ENCODE peak calls at places on chromosomes 6 and 20, in ten cellular contexts. M, H, G, J, I, X, P, Q, N and C are unnamed samples.

GRCh38 chr20:57620274-57620990 is at the start of gene ZBP1:
- DNase-seq in M (no peak), H (no peak), G (peak), J (no peak), I (no peak), X (no peak), P (no peak), Q (peak), N (no peak), C (no peak)

GRCh38 chr20:63361507-63362425 is 617 bp upstream of the CHRNA4 start:
- DNase-seq in M (peak), H (no peak), G (no peak), J (no peak), I (no peak), X (peak), P (no peak), Q (no peak), N (peak), C (no peak)

GRCh38 chr6:96836579-96837137 is 619 bp downstream of the GPR63 start:
- DNase-seq in M (no peak), H (peak), G (no peak), J (no peak), I (no peak), X (peak), P (peak), Q (no peak), N (no peak), C (no peak)

GRCh38 chr6:169045486-169045885 is 208.2 kb downstream of the THBS2 start:
- DNase-seq in M (no peak), H (peak), G (no peak), J (no peak), I (no peak), X (no peak), P (no peak), Q (no peak), N (no peak), C (no peak)

GRCh38 chr6:105601541-105602174 is 198.8 kb upstream of the PREP start:
- DNase-seq in M (no peak), H (peak), G (peak), J (peak), I (peak), X (no peak), P (peak), Q (peak), N (no peak), C (no peak)

GRCh38 chr20:11654766-11655165 is 262.9 kb upstream of the BTBD3 start:
- DNase-seq in M (no peak), H (no peak), G (no peak), J (no peak), I (no peak), X (no peak), P (no peak), Q (no peak), N (no peak), C (no peak)

GRCh38 chr20:25486377-25486776 is 78.9 kb downstream of the GINS1 start:
- DNase-seq in M (no peak), H (no peak), G (no peak), J (peak), I (no peak), X (no peak), P (peak), Q (no peak), N (no peak), C (peak)

GRCh38 chr6:3882865-3883264 is 33.7 kb downstream of the FAM50B start:
- DNase-seq in M (no peak), H (no peak), G (no peak), J (peak), I (no peak), X (no peak), P (peak), Q (no peak), N (no peak), C (peak)

GRCh38 chr6:134176283-134176975 is 124.0 kb upstream of the SLC2A12 start:
- DNase-seq in M (peak), H (peak), G (peak), J (peak), I (peak), X (peak), P (peak), Q (peak), N (peak), C (no peak)

GRCh38 chr20:5316188-5317158 is at the start of gene PROKR2:
- DNase-seq in M (peak), H (no peak), G (no peak), J (no peak), I (no peak), X (no peak), P (no peak), Q (no peak), N (peak), C (no peak)

GRCh38 chr6:110537208-110538123 is 61.1 kb upstream of the SLC22A16 start:
- DNase-seq in M (no peak), H (no peak), G (peak), J (peak), I (no peak), X (no peak), P (peak), Q (no peak), N (no peak), C (peak)

GRCh38 chr6:152978058-152978457 is 4.8 kb downstream of the FBXO5 start:
- DNase-seq in M (no peak), H (no peak), G (no peak), J (no peak), I (no peak), X (no peak), P (peak), Q (no peak), N (no peak), C (no peak)

GRCh38 chr6:79610301-79611009 is 20.7 kb upstream of the SH3BGRL2 start:
- DNase-seq in M (no peak), H (no peak), G (peak), J (no peak), I (peak), X (peak), P (no peak), Q (no peak), N (no peak), C (no peak)

GRCh38 chr20:5602346-5602745 is 147.9 kb upstream of the SHLD1 start:
- DNase-seq in M (no peak), H (no peak), G (no peak), J (peak), I (no peak), X (no peak), P (peak), Q (no peak), N (no peak), C (no peak)

GRCh38 chr6:14441371-14441781 is 323.8 kb downstream of the CD83 start:
- DNase-seq in M (no peak), H (no peak), G (no peak), J (peak), I (no peak), X (no peak), P (peak), Q (no peak), N (no peak), C (no peak)

GRCh38 chr6:125198285-125199009 is 44.9 kb downstream of the TPD52L1 start:
- DNase-seq in M (no peak), H (no peak), G (no peak), J (no peak), I (no peak), X (no peak), P (no peak), Q (no peak), N (no peak), C (no peak)

GRCh38 chr6:30720738-30721197 is 616 bp downstream of the TUBB start:
- DNase-seq in M (peak), H (peak), G (peak), J (peak), I (peak), X (peak), P (peak), Q (peak), N (peak), C (no peak)

GRCh38 chr6:158769696-158770446 is 49.3 kb downstream of the EZR start:
- DNase-seq in M (no peak), H (no peak), G (no peak), J (no peak), I (no peak), X (no peak), P (no peak), Q (no peak), N (no peak), C (no peak)

GRCh38 chr6:107670792-107671199 is 153.3 kb downstream of the SCML4 start:
- DNase-seq in M (no peak), H (peak), G (no peak), J (peak), I (no peak), X (no peak), P (peak), Q (no peak), N (no peak), C (no peak)

GRCh38 chr20:58950603-58951002 is 30.5 kb upstream of the NELFCD start:
- DNase-seq in M (no peak), H (no peak), G (no peak), J (no peak), I (no peak), X (no peak), P (no peak), Q (no peak), N (no peak), C (no peak)
- TF ChIP-seq CTCF in M (peak), H (no peak), G (no peak), J (no peak), I (no peak), X (no peak), P (no peak), Q (no peak), N (no peak), C (no peak)

GRCh38 chr20:21519136-21519584 is 5.3 kb upstream of the NKX2-2 start:
- DNase-seq in M (peak), H (no peak), G (no peak), J (no peak), I (no peak), X (no peak), P (no peak), Q (no peak), N (no peak), C (no peak)

GRCh38 chr20:21523398-21523868 is 9.6 kb upstream of the NKX2-2 start:
- DNase-seq in M (peak), H (no peak), G (no peak), J (no peak), I (no peak), X (no peak), P (no peak), Q (no peak), N (no peak), C (no peak)

GRCh38 chr20:21521596-21522478 is 8.0 kb upstream of the NKX2-2 start:
- DNase-seq in M (peak), H (no peak), G (no peak), J (no peak), I (peak), X (no peak), P (no peak), Q (no peak), N (peak), C (no peak)

GRCh38 chr20:21522479-21523397 is 8.9 kb upstream of the NKX2-2 start:
- DNase-seq in M (peak), H (no peak), G (no peak), J (no peak), I (peak), X (peak), P (no peak), Q (no peak), N (peak), C (no peak)

GRCh38 chr20:21520702-21521595 is 7.1 kb upstream of the NKX2-2 start:
- DNase-seq in M (peak), H (no peak), G (no peak), J (peak), I (no peak), X (no peak), P (no peak), Q (no peak), N (peak), C (no peak)
- TF ChIP-seq CTCF in M (peak), H (no peak), G (no peak), J (no peak), I (no peak), X (no peak), P (no peak), Q (no peak), N (no peak), C (no peak)

GRCh38 chr6:28771401-28772267 is 152.2 kb downstream of the TRIM27 start:
- DNase-seq in M (peak), H (no peak), G (peak), J (no peak), I (no peak), X (no peak), P (no peak), Q (no peak), N (peak), C (no peak)
- TF ChIP-seq CTCF in M (peak), H (no peak), G (peak), J (no peak), I (no peak), X (no peak), P (no peak), Q (no peak), N (peak), C (peak)

GRCh38 chr6:90940812-90941481 is 354.1 kb upstream of the MAP3K7 start:
- DNase-seq in M (no peak), H (no peak), G (no peak), J (peak), I (no peak), X (peak), P (peak), Q (no peak), N (no peak), C (peak)
- TF ChIP-seq CTCF in M (peak), H (peak), G (no peak), J (peak), I (peak), X (peak), P (peak), Q (no peak), N (peak), C (no peak)

GRCh38 chr6:63197741-63198140 is 13.5 kb upstream of the FKBP1C start:
- DNase-seq in M (no peak), H (no peak), G (no peak), J (no peak), I (no peak), X (no peak), P (no peak), Q (no peak), N (no peak), C (no peak)
- TF ChIP-seq CTCF in M (no peak), H (no peak), G (no peak), J (no peak), I (no peak), X (no peak), P (no peak), Q (no peak), N (no peak), C (no peak)

GRCh38 chr20:48329676-48330644 is 497.8 kb downstream of the PREX1 start:
- DNase-seq in M (peak), H (no peak), G (peak), J (no peak), I (no peak), X (peak), P (peak), Q (no peak), N (peak), C (no peak)
- TF ChIP-seq CTCF in M (peak), H (no peak), G (peak), J (no peak), I (no peak), X (peak), P (no peak), Q (no peak), N (no peak), C (peak)

GRCh38 chr6:8047466-8048292 is 16.5 kb downstream of the BLOC1S5 start:
- DNase-seq in M (no peak), H (no peak), G (no peak), J (no peak), I (no peak), X (no peak), P (peak), Q (no peak), N (no peak), C (no peak)

GRCh38 chr6:8041933-8042583 is 22.1 kb downstream of the BLOC1S5 start:
- DNase-seq in M (no peak), H (no peak), G (no peak), J (no peak), I (no peak), X (no peak), P (no peak), Q (no peak), N (no peak), C (no peak)

GRCh38 chr6:8043221-8043620 is 21.0 kb downstream of the BLOC1S5 start:
- DNase-seq in M (no peak), H (no peak), G (no peak), J (no peak), I (no peak), X (no peak), P (peak), Q (no peak), N (no peak), C (no peak)
- TF ChIP-seq CTCF in M (no peak), H (no peak), G (no peak), J (no peak), I (no peak), X (no peak), P (no peak), Q (no peak), N (no peak), C (no peak)